ENCODE peak calls at places on chromosomes 16 and 17, in eight cellular contexts. M is SW 1271; B is RCC 7860; F is stimulated activated CD4-positive, alpha-beta T cell treated with anti-CD3 and anti-CD28 coated beads, Interleukin-4, amount 100 ng/mL, for 4 hours; W is T-helper 2 cell; I is DMS79; X is NCI-H2107; Y is activated CD8-positive, alpha-beta T cell treated with anti-CD3 and anti-CD28 coated beads, Interleukin-2, amount 10 ng/mL, durations not matched to agents 7 days and 5 days. D is an unnamed sample.

GRCh38 chr17:49571283-49571682 is 4.4 kb upstream of the NXPH3 start:
- DNase-seq in M (no peak), B (no peak), F (no peak), W (no peak), I (no peak), X (no peak), Y (no peak), D (no peak)

GRCh38 chr17:38601539-38602351 is 4.0 kb downstream of the SRCIN1 start:
- DNase-seq in M (no peak), B (no peak), F (no peak), W (no peak), I (peak), X (no peak), Y (no peak), D (no peak)

GRCh38 chr17:49850772-49851386 is 3.0 kb upstream of the TAC4 start:
- DNase-seq in M (no peak), B (no peak), F (no peak), W (no peak), I (no peak), X (no peak), Y (no peak), D (no peak)

GRCh38 chr16:18945233-18945632 is 19.0 kb upstream of the SMG1 start:
- DNase-seq in M (no peak), B (no peak), F (no peak), W (no peak), I (no peak), X (no peak), Y (no peak), D (no peak)

GRCh38 chr16:29820271-29820701 is at the start of gene MVP:
- DNase-seq in M (no peak), B (peak), F (peak), W (no peak), I (peak), X (no peak), Y (peak), D (no peak)

GRCh38 chr16:8892101-8892575 is 10.0 kb downstream of the LITAFD start:
- DNase-seq in M (no peak), B (no peak), F (no peak), W (no peak), I (no peak), X (no peak), Y (no peak), D (no peak)

GRCh38 chr17:57331423-57331822 is 75.1 kb downstream of the MSI2 start:
- DNase-seq in M (no peak), B (no peak), F (no peak), W (no peak), I (no peak), X (no peak), Y (no peak), D (peak)

GRCh38 chr16:57632568-57632967 is 4.1 kb downstream of the ADGRG1 start:
- DNase-seq in M (no peak), B (no peak), F (no peak), W (no peak), I (no peak), X (no peak), Y (no peak), D (no peak)

GRCh38 chr17:39699818-39700147 is at the start of gene ERBB2:
- DNase-seq in M (no peak), B (peak), F (no peak), W (no peak), I (no peak), X (no peak), Y (no peak), D (peak)

GRCh38 chr16:28019218-28019617 is 44.3 kb downstream of the GSG1L start:
- DNase-seq in M (no peak), B (no peak), F (no peak), W (no peak), I (no peak), X (no peak), Y (no peak), D (no peak)

GRCh38 chr17:30344283-30345088 is 10.6 kb upstream of the TMIGD1 start:
- DNase-seq in M (no peak), B (peak), F (no peak), W (no peak), I (no peak), X (no peak), Y (no peak), D (peak)

GRCh38 chr16:30996324-30996999 is 11.5 kb downstream of the HSD3B7 start:
- DNase-seq in M (no peak), B (peak), F (no peak), W (no peak), I (no peak), X (no peak), Y (no peak), D (no peak)

GRCh38 chr17:38685485-38685884 is 10.7 kb upstream of the EPOP start:
- DNase-seq in M (no peak), B (no peak), F (no peak), W (no peak), I (no peak), X (no peak), Y (no peak), D (no peak)

GRCh38 chr17:61799812-61800484 is 63.4 kb downstream of the BRIP1 start:
- DNase-seq in M (no peak), B (no peak), F (no peak), W (no peak), I (no peak), X (no peak), Y (no peak), D (no peak)

GRCh38 chr16:23014592-23014991 is 134.7 kb downstream of the USP31 start:
- DNase-seq in M (no peak), B (no peak), F (no peak), W (no peak), I (no peak), X (no peak), Y (no peak), D (no peak)

GRCh38 chr17:35373532-35373983 is at the start of gene SLFN11:
- DNase-seq in M (peak), B (peak), F (peak), W (peak), I (peak), X (peak), Y (peak), D (peak)

GRCh38 chr17:19448341-19449268 is 37.6 kb downstream of the RNF112 start:
- DNase-seq in M (no peak), B (peak), F (no peak), W (no peak), I (no peak), X (no peak), Y (no peak), D (peak)

GRCh38 chr17:55441544-55441943 is 19.9 kb upstream of the MMD start:
- DNase-seq in M (no peak), B (no peak), F (no peak), W (no peak), I (no peak), X (no peak), Y (no peak), D (no peak)

GRCh38 chr17:6027342-6028024 is 42.7 kb upstream of the WSCD1 start:
- DNase-seq in M (no peak), B (no peak), F (no peak), W (no peak), I (peak), X (no peak), Y (no peak), D (no peak)

GRCh38 chr17:72387487-72387886 is 266.7 kb downstream of the SOX9 start:
- DNase-seq in M (no peak), B (peak), F (no peak), W (no peak), I (no peak), X (no peak), Y (no peak), D (no peak)

GRCh38 chr17:63275318-63275967 is 170.7 kb downstream of the CYB561 start:
- DNase-seq in M (peak), B (peak), F (peak), W (no peak), I (no peak), X (no peak), Y (no peak), D (peak)

GRCh38 chr17:50279181-50279526 is 4.9 kb downstream of the TMEM92 start:
- DNase-seq in M (no peak), B (peak), F (no peak), W (no peak), I (no peak), X (no peak), Y (no peak), D (peak)

GRCh38 chr16:67326115-67326471 is 448 bp downstream of the KCTD19 start:
- DNase-seq in M (no peak), B (no peak), F (no peak), W (no peak), I (no peak), X (no peak), Y (no peak), D (no peak)

GRCh38 chr16:57297856-57298255 is 13.4 kb upstream of the PLLP start:
- DNase-seq in M (no peak), B (no peak), F (peak), W (no peak), I (no peak), X (no peak), Y (peak), D (no peak)

GRCh38 chr17:50480854-50481490 is 2.3 kb downstream of the RSAD1 start:
- DNase-seq in M (no peak), B (no peak), F (no peak), W (no peak), I (no peak), X (no peak), Y (no peak), D (no peak)

GRCh38 chr17:54452666-54453348 is 447.8 kb upstream of the TOM1L1 start:
- DNase-seq in M (no peak), B (no peak), F (no peak), W (no peak), I (no peak), X (no peak), Y (no peak), D (no peak)

GRCh38 chr17:45160505-45161287 is 979 bp upstream of the HEXIM2 start:
- DNase-seq in M (peak), B (peak), F (peak), W (peak), I (peak), X (no peak), Y (peak), D (no peak)